ENCODE peak calls at places on chromosomes 13 and 19, in six cellular contexts. X, I, D, W, T and L are unnamed samples.

GRCh38 chr19:51407631-51408131 is 9.8 kb downstream of the SIGLEC10 start:
- DNase-seq in W (no peak), X (peak), I (no peak), D (no peak), T (no peak), L (peak)

GRCh38 chr13:107568181-107568580 is 647.2 kb downstream of the LIG4 start:
- DNase-seq in I (no peak), X (no peak), T (no peak), D (no peak), W (no peak), L (no peak)

GRCh38 chr13:103187621-103188020 is 121.4 kb upstream of the SLC10A2 start:
- DNase-seq in T (no peak), D (no peak), X (peak), I (no peak), W (no peak), L (no peak)

GRCh38 chr19:43809762-43810696 is 7.8 kb upstream of the LYPD5 start:
- DNase-seq in W (no peak), I (no peak), T (no peak), D (no peak), X (peak), L (peak)

GRCh38 chr13:61110804-61111203 is 304.8 kb downstream of the PCDH20 start:
- DNase-seq in I (no peak), T (no peak), W (no peak), D (no peak), X (no peak), L (no peak)

GRCh38 chr13:46345400-46345799 is 41.7 kb downstream of the RUBCNL start:
- DNase-seq in W (no peak), T (no peak), I (no peak), X (no peak), D (no peak), L (no peak)

GRCh38 chr19:3665681-3666544 is 34.4 kb downstream of the PIP5K1C start:
- DNase-seq in I (peak), D (peak), W (peak), T (peak), X (peak), L (no peak)

GRCh38 chr13:111411186-111411858 is 90.9 kb downstream of the TEX29 start:
- DNase-seq in T (no peak), I (no peak), D (no peak), X (no peak), W (no peak), L (no peak)

GRCh38 chr13:44437356-44438233 is 64.0 kb downstream of the SERP2 start:
- DNase-seq in W (no peak), D (no peak), T (no peak), I (no peak), X (peak), L (peak)

GRCh38 chr13:113117335-113117872 is 5.2 kb upstream of the F10 start:
- DNase-seq in T (peak), I (peak), W (no peak), D (no peak), X (no peak), L (no peak)

GRCh38 chr13:24267283-24267682 is 42.1 kb upstream of the C1QTNF9 start:
- DNase-seq in I (no peak), D (no peak), T (no peak), X (no peak), W (no peak), L (no peak)

GRCh38 chr19:11747277-11747676 is 8.5 kb upstream of the ZNF823 start:
- DNase-seq in I (no peak), D (no peak), T (no peak), W (no peak), X (no peak), L (no peak)

GRCh38 chr19:14835011-14835410 is at the start of the genes OR7A5 and OR7C1:
- DNase-seq in D (no peak), W (no peak), I (no peak), X (no peak), T (no peak), L (no peak)

GRCh38 chr13:91904597-91904996 is 506.2 kb downstream of the GPC5 start:
- DNase-seq in T (no peak), D (no peak), W (no peak), I (no peak), X (no peak), L (no peak)

GRCh38 chr19:2569596-2570465 is 93.9 kb downstream of the GADD45B start:
- DNase-seq in W (no peak), T (no peak), D (no peak), X (no peak), I (no peak), L (no peak)

GRCh38 chr19:55156202-55157063 is 1.1 kb downstream of the TNNI3 start:
- DNase-seq in T (peak), I (peak), X (peak), W (peak), D (no peak), L (no peak)

GRCh38 chr19:19865750-19866598 is at the start of gene ZNF253:
- DNase-seq in I (peak), T (peak), D (peak), W (peak), X (peak), L (peak)

GRCh38 chr13:111123221-111123620 is 8.1 kb downstream of the ARHGEF7 start:
- DNase-seq in I (no peak), W (no peak), D (no peak), T (no peak), X (no peak), L (no peak)

GRCh38 chr19:46390866-46391265 is 22.5 kb downstream of the CCDC8 start:
- DNase-seq in I (no peak), D (no peak), T (no peak), X (no peak), W (no peak), L (no peak)

GRCh38 chr19:29564574-29565005 is 38.8 kb downstream of the VSTM2B start:
- DNase-seq in D (no peak), W (no peak), I (no peak), X (no peak), T (no peak), L (no peak)

GRCh38 chr19:13833330-13834265 is 38.4 kb downstream of the ZSWIM4 start:
- DNase-seq in T (peak), D (peak), I (peak), W (peak), X (peak), L (peak)

GRCh38 chr19:3653865-3654513 is 27.4 kb upstream of the CACTIN start:
- DNase-seq in X (no peak), T (no peak), I (no peak), W (no peak), D (no peak), L (no peak)

GRCh38 chr19:50708179-50708879 is 11.3 kb downstream of the SHANK1 start:
- DNase-seq in I (no peak), W (no peak), T (no peak), D (no peak), X (peak), L (no peak)

GRCh38 chr13:84192125-84192524 is 309.9 kb upstream of the SLITRK1 start:
- DNase-seq in I (no peak), X (no peak), D (no peak), W (no peak), T (no peak), L (peak)

GRCh38 chr13:98839826-98840769 is 87.6 kb upstream of the SLC15A1 start:
- DNase-seq in I (peak), D (no peak), X (peak), W (peak), T (peak), L (peak)

GRCh38 chr19:56973713-56974553 is 133.4 kb upstream of the PEG3 start:
- DNase-seq in D (no peak), T (no peak), X (no peak), W (no peak), I (no peak), L (no peak)

GRCh38 chr13:92739306-92739818 is 487.2 kb upstream of the GPC6 start:
- DNase-seq in X (no peak), T (no peak), D (no peak), W (no peak), I (no peak), L (no peak)